ENCODE peak calls at places on chromosomes 3 and 15, in nine cellular contexts. K is NCI-H2081; N is stimulated activated CD4-positive, alpha-beta T cell treated with anti-CD3 and anti-CD28 coated beads, Interleukin-1b, Interleukin-23, amount 100 ng/mL, for 1 hour; D is AG09319; A is HT-29; O is CD8-positive, alpha-beta memory T cell; H is bronchial epithelial cell; F is tibial nerve; Q is GM23248. V is an unnamed sample.

GRCh38 chr3:172980849-172981248 is 160.2 kb downstream of the SPATA16 start:
- DNase-seq in K (no peak), A (no peak), O (no peak), H (no peak), D (no peak), Q (peak), N (no peak), F (no peak), V (no peak)

GRCh38 chr15:89139613-89140499 is 51.6 kb downstream of the ABHD2 start:
- DNase-seq in D (no peak), F (peak), A (no peak), H (no peak), O (no peak), K (no peak), Q (no peak), N (no peak), V (no peak)

GRCh38 chr15:34717729-34718128 is 37.1 kb downstream of the GJD2 start:
- DNase-seq in N (no peak), K (no peak), D (no peak), O (no peak), F (no peak), H (no peak), A (no peak), Q (no peak), V (no peak)

GRCh38 chr3:13379191-13379830 is 40.8 kb downstream of the NUP210 start:
- DNase-seq in H (peak), O (no peak), N (no peak), Q (peak), K (no peak), A (no peak), F (no peak), D (peak), V (no peak)

GRCh38 chr15:27268923-27269322 is 297.9 kb downstream of the GABRG3 start:
- DNase-seq in O (no peak), N (no peak), Q (no peak), A (no peak), H (no peak), K (no peak), F (no peak), D (no peak), V (no peak)

GRCh38 chr3:120064641-120065040 is 29.6 kb downstream of the GSK3B start:
- DNase-seq in K (no peak), F (no peak), Q (no peak), O (no peak), N (no peak), A (no peak), H (no peak), D (no peak), V (no peak)

GRCh38 chr3:103181175-103181574 is 746.4 kb downstream of the ZPLD1 start:
- DNase-seq in D (no peak), F (no peak), Q (no peak), H (peak), A (no peak), K (no peak), N (no peak), O (no peak), V (no peak)

GRCh38 chr3:40468018-40468417 is 8.9 kb upstream of the ZNF619 start:
- DNase-seq in Q (no peak), N (no peak), D (no peak), O (no peak), A (no peak), H (no peak), K (no peak), F (no peak), V (no peak)

GRCh38 chr3:2957115-2957514 is 153.1 kb downstream of the IL5RA start:
- DNase-seq in Q (no peak), N (no peak), K (no peak), A (no peak), D (no peak), O (no peak), H (peak), F (no peak), V (no peak)

GRCh38 chr3:38985981-38986380 is 65.8 kb downstream of the SCN11A start:
- DNase-seq in F (no peak), Q (peak), A (no peak), K (no peak), O (no peak), D (no peak), N (no peak), H (no peak), V (no peak)

GRCh38 chr3:114660124-114660523 is 366.3 kb downstream of the TIGIT start:
- DNase-seq in A (no peak), F (no peak), Q (peak), O (no peak), K (no peak), H (no peak), N (no peak), D (peak), V (no peak)

GRCh38 chr3:160400631-160401150 is 1.2 kb downstream of the SMC4 start:
- DNase-seq in O (peak), F (no peak), D (no peak), A (peak), H (no peak), N (no peak), K (peak), Q (peak), V (peak)

GRCh38 chr3:47475029-47475569 is 642 bp downstream of the SCAP start:
- DNase-seq in A (peak), K (no peak), Q (peak), H (peak), D (no peak), N (no peak), F (no peak), O (no peak), V (no peak)

GRCh38 chr3:12999147-13000140 is 73.8 kb downstream of the IQSEC1 start:
- DNase-seq in A (peak), F (peak), O (no peak), Q (no peak), H (no peak), N (no peak), D (no peak), K (no peak), V (peak)

GRCh38 chr3:63872135-63872924 is 8.7 kb downstream of the ATXN7 start:
- DNase-seq in F (no peak), O (no peak), H (peak), D (peak), N (no peak), K (no peak), Q (peak), A (peak), V (no peak)

GRCh38 chr3:186617038-186617934 is 4.4 kb downstream of the AHSG start:
- DNase-seq in N (peak), K (peak), H (peak), O (peak), A (peak), D (peak), Q (peak), F (peak), V (peak)

GRCh38 chr3:122169911-122170310 is 13.6 kb upstream of the CASR start:
- DNase-seq in A (no peak), K (no peak), N (no peak), H (peak), O (no peak), D (no peak), F (no peak), Q (peak), V (no peak)

GRCh38 chr3:138187296-138188012 is at the start of gene ARMC8:
- DNase-seq in A (peak), O (no peak), K (peak), F (peak), H (no peak), N (peak), Q (peak), D (no peak), V (peak)

GRCh38 chr3:46558184-46559029 is 7.7 kb downstream of the LRRC2 start:
- DNase-seq in N (no peak), H (peak), O (peak), K (no peak), A (peak), Q (peak), F (peak), D (no peak), V (peak)

GRCh38 chr3:120025520-120025919 is 68.7 kb downstream of the GSK3B start:
- DNase-seq in F (no peak), D (no peak), N (no peak), H (peak), Q (peak), K (no peak), A (no peak), O (no peak), V (no peak)

GRCh38 chr3:144265527-144266100 is 294.0 kb downstream of the DIPK2A start:
- DNase-seq in A (no peak), H (no peak), Q (peak), N (no peak), O (no peak), D (no peak), K (no peak), F (no peak), V (no peak)

GRCh38 chr3:179322481-179323196 is at the start of gene ZNF639:
- DNase-seq in O (peak), H (peak), N (peak), K (peak), A (peak), D (peak), F (peak), Q (peak), V (peak)

GRCh38 chr3:170130532-170130931 is 51.0 kb downstream of the PHC3 start:
- DNase-seq in F (no peak), O (no peak), N (no peak), D (no peak), K (no peak), A (no peak), H (no peak), Q (no peak), V (no peak)